ENCODE peak calls at places on chromosomes 5 and 9, in eight cellular contexts. O is A549, W is fibroblast of lung, G is breast epithelium, H is PC-9, E is astrocyte, K is HepG2, I is uterus. L is an unnamed sample. For H3K9me3, the result is how much of the 10 kb centered on the place peaks cover.

GRCh38 chr9:136901516-136902258 is 15.4 kb downstream of the TRAF2 start:
- DNase-seq in O (peak), W (peak), G (no peak), H (peak), E (peak), K (peak), I (peak), L (peak)

GRCh38 chr9:12464910-12465512 is 228.2 kb upstream of the TYRP1 start:
- DNase-seq in O (peak), W (peak), G (no peak), H (peak), E (no peak), K (peak), I (no peak), L (no peak)

GRCh38 chr5:132298305-132298704 is 4.1 kb downstream of the SLC22A4 start:
- DNase-seq in O (no peak), W (no peak), G (no peak), H (no peak), E (no peak), K (no peak), I (no peak), L (no peak)

GRCh38 chr5:43981556-43981955 is 378.6 kb downstream of the NNT start:
- DNase-seq in O (no peak), W (no peak), G (no peak), H (no peak), E (no peak), K (no peak), I (no peak), L (no peak)

GRCh38 chr5:177524941-177525655 is 8.3 kb upstream of the DDX41 start:
- DNase-seq in O (no peak), W (no peak), G (no peak), H (no peak), E (no peak), K (no peak), I (no peak), L (no peak)

GRCh38 chr9:136725612-136726011 is 13.2 kb downstream of the DIPK1B start:
- DNase-seq in O (no peak), W (peak), G (no peak), H (no peak), E (peak), K (no peak), I (no peak), L (no peak)

GRCh38 chr5:139903805-139904565 is 108.4 kb downstream of the PSD2 start:
- DNase-seq in O (peak), W (no peak), G (no peak), H (no peak), E (no peak), K (no peak), I (no peak), L (no peak)

GRCh38 chr9:77912895-77913693 is 118.5 kb downstream of the GNAQ start:
- DNase-seq in O (no peak), W (peak), G (no peak), H (no peak), E (peak), K (no peak), I (no peak), L (no peak)

GRCh38 chr5:5342784-5343183 is 79.7 kb upstream of the ICE1 start:
- DNase-seq in O (no peak), W (peak), G (no peak), H (no peak), E (peak), K (no peak), I (no peak), L (no peak)

GRCh38 chr9:116494815-116495634 is 192.1 kb upstream of the TRIM32 start:
- DNase-seq in O (no peak), W (no peak), G (no peak), H (peak), E (no peak), K (peak), I (no peak), L (no peak)

GRCh38 chr5:140362311-140362710 is 2.3 kb downstream of the SLC4A9 start:
- DNase-seq in O (no peak), W (no peak), G (no peak), H (no peak), E (no peak), K (no peak), I (no peak), L (no peak)

GRCh38 chr9:3746296-3747275 is 220.8 kb upstream of the RFX3 start:
- DNase-seq in O (peak), W (peak), G (no peak), H (no peak), E (peak), K (no peak), I (no peak), L (no peak)

GRCh38 chr5:139901251-139901575 is 105.6 kb downstream of the PSD2 start:
- DNase-seq in O (no peak), W (no peak), G (no peak), H (no peak), E (no peak), K (no peak), I (no peak), L (no peak)

GRCh38 chr5:151363673-151364072 is 16.3 kb upstream of the SLC36A2 start:
- DNase-seq in O (no peak), W (no peak), G (no peak), H (no peak), E (no peak), K (no peak), I (no peak), L (no peak)
- H3K9me3 ChIP-seq in O (under half), W (under half), G (under half), H (under half), E (under half), K (half or more), I (under half), L (under half)

GRCh38 chr5:74940782-74941363 is 74.7 kb upstream of the FAM169A start:
- DNase-seq in O (no peak), W (no peak), G (no peak), H (no peak), E (no peak), K (no peak), I (no peak), L (no peak)

GRCh38 chr5:74946471-74946870 is 80.3 kb upstream of the FAM169A start:
- DNase-seq in O (no peak), W (no peak), G (no peak), H (no peak), E (no peak), K (peak), I (no peak), L (no peak)

GRCh38 chr5:74942622-74943286 is 76.6 kb upstream of the FAM169A start:
- DNase-seq in O (no peak), W (no peak), G (no peak), H (no peak), E (no peak), K (no peak), I (no peak), L (no peak)

GRCh38 chr5:74945561-74946165 is 79.5 kb upstream of the FAM169A start:
- DNase-seq in O (no peak), W (no peak), G (no peak), H (no peak), E (no peak), K (no peak), I (no peak), L (no peak)

GRCh38 chr5:74943905-74944304 is 77.7 kb upstream of the FAM169A start:
- DNase-seq in O (no peak), W (no peak), G (no peak), H (no peak), E (no peak), K (no peak), I (no peak), L (no peak)
- TF ChIP-seq CTCF in O (no peak), W (peak), G (no peak), H (peak), E (peak), K (peak), I (no peak), L (no peak)

GRCh38 chr9:108048406-108049025 is 558.9 kb upstream of the KLF4 start:
- DNase-seq in O (no peak), W (no peak), G (no peak), H (no peak), E (no peak), K (no peak), I (no peak), L (no peak)
- H3K27ac ChIP-seq in O (peak), W (peak), G (no peak), H (peak), E (peak), K (no peak), I (no peak), L (no peak)

DNA sequence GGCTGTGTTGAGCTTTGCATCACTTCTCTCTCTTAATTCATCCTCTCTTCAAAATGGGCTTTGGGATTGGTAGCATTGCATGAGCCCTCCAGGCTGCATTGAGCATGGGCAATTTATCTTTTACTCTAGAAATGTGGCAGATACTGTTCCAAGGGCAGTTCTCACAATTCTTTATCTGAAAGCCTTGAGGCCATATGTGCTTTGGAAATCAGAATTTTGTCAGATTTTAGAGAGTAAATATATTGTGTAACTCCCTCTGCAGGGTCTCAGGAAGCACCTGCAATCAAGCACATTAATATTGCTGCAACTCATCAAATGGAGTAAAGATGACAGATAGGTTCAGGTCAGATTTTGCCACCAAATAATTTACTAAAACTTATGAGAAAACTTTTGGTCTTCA is 17.6 kb downstream of the ALDOB start:
- DNase-seq in O (no peak), W (no peak), G (no peak), H (no peak), E (no peak), K (no peak), I (no peak), L (no peak)
- H3K9me3 ChIP-seq in O (under half), W (under half), G (half or more), H (under half), E (under half), K (under half), I (under half), L (under half)

L was measured in CD4-positive, alpha-beta T cell.